ENCODE peak calls at places on chromosomes 6 and 20, in four cellular contexts. F, M, D and E are unnamed samples. For H3K4me1, the result is how much of the 10 kb centered on the place peaks cover.

GRCh38 chr6:133337312-133337711 is 96.2 kb downstream of the EYA4 start:
- DNase-seq in F (no peak), M (no peak), D (no peak), E (no peak)

GRCh38 chr6:143705564-143705963 is 27.8 kb downstream of the PHACTR2 start:
- DNase-seq in F (no peak), M (no peak), D (no peak), E (no peak)

GRCh38 chr6:37491830-37492208 is 7.9 kb downstream of the CCDC167 start:
- DNase-seq in F (no peak), M (no peak), D (no peak), E (no peak)

GRCh38 chr6:13694562-13694961 is 17.1 kb downstream of the RANBP9 start:
- DNase-seq in F (no peak), M (no peak), D (no peak), E (no peak)

GRCh38 chr6:155452576-155452975 is 3.1 kb downstream of the NOX3 start:
- DNase-seq in F (no peak), M (no peak), D (no peak), E (no peak)

GRCh38 chr6:69796081-69796626 is 656 bp downstream of the LMBRD1 start:
- DNase-seq in F (no peak), M (no peak), D (peak), E (no peak)

GRCh38 chr6:30544666-30545272 is 11.5 kb downstream of the GNL1 start:
- DNase-seq in F (peak), M (no peak), D (peak), E (no peak)

GRCh38 chr6:89843070-89843469 is 13.4 kb downstream of the CASP8AP2 start:
- DNase-seq in F (no peak), M (no peak), D (no peak), E (no peak)

GRCh38 chr6:130893766-130894165 is 66.6 kb downstream of the SMLR1 start:
- DNase-seq in F (no peak), M (no peak), D (no peak), E (no peak)

GRCh38 chr20:16111853-16112412 is 461.3 kb downstream of the KIF16B start:
- DNase-seq in F (no peak), M (no peak), D (no peak), E (no peak)

GRCh38 chr6:132933085-132933484 is 118.7 kb downstream of the RPS12 start:
- DNase-seq in F (no peak), M (no peak), D (no peak), E (no peak)

GRCh38 chr6:27547157-27548075 is 74.5 kb upstream of the ZNF184 start:
- DNase-seq in F (peak), M (peak), D (peak), E (peak)

GRCh38 chr6:162999575-163000285 is 272.0 kb downstream of the PACRG start:
- DNase-seq in F (no peak), M (no peak), D (no peak), E (no peak)

GRCh38 chr20:63409834-63410435 is 48.8 kb upstream of the CHRNA4 start:
- DNase-seq in F (no peak), M (no peak), D (no peak), E (no peak)

GRCh38 chr6:146240307-146240706 is 211.4 kb downstream of the GRM1 start:
- DNase-seq in F (no peak), M (no peak), D (no peak), E (no peak)

GRCh38 chr6:118080547-118080946 is 173.5 kb downstream of the SLC35F1 start:
- DNase-seq in F (peak), M (no peak), D (no peak), E (no peak)

GRCh38 chr6:100445512-100445911 is 19.2 kb downstream of the SIM1 start:
- DNase-seq in F (no peak), M (no peak), D (no peak), E (no peak)

GRCh38 chr6:153013438-153013837 is 10.9 kb upstream of the MTRF1L start:
- DNase-seq in F (no peak), M (no peak), D (no peak), E (no peak)

GRCh38 chr6:153015094-153015645 is 12.7 kb upstream of the MTRF1L start:
- DNase-seq in F (no peak), M (no peak), D (no peak), E (no peak)

GRCh38 chr6:153012856-153013255 is 10.3 kb upstream of the MTRF1L start:
- DNase-seq in F (no peak), M (no peak), D (no peak), E (no peak)

GRCh38 chr6:153016846-153017245 is 14.3 kb upstream of the MTRF1L start:
- DNase-seq in F (no peak), M (no peak), D (no peak), E (no peak)

DNA sequence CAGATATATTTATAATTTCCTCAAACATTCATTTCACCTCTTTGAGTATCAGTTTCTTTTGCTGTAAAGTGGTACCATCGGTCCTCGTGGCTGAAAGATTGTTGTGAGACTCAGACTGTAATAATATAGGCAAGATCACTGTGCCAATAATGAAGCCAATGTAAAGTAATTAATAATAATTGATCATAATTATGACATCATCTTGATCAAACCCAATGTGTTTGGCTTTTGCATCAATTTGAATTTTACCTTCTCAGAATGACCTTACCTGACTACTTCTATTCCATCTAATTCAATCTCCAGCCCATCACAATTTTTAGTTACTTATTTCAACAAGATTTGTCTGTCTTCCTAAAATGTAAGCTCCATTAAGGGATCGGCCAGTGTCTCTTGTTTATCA is 15.8 kb upstream of the MTRF1L start:
- DNase-seq in F (no peak), M (no peak), D (no peak), E (no peak)
- TF ChIP-seq POLR2AphosphoS5 in F (no peak), M (no peak), D (no peak), E (no peak)

DNA sequence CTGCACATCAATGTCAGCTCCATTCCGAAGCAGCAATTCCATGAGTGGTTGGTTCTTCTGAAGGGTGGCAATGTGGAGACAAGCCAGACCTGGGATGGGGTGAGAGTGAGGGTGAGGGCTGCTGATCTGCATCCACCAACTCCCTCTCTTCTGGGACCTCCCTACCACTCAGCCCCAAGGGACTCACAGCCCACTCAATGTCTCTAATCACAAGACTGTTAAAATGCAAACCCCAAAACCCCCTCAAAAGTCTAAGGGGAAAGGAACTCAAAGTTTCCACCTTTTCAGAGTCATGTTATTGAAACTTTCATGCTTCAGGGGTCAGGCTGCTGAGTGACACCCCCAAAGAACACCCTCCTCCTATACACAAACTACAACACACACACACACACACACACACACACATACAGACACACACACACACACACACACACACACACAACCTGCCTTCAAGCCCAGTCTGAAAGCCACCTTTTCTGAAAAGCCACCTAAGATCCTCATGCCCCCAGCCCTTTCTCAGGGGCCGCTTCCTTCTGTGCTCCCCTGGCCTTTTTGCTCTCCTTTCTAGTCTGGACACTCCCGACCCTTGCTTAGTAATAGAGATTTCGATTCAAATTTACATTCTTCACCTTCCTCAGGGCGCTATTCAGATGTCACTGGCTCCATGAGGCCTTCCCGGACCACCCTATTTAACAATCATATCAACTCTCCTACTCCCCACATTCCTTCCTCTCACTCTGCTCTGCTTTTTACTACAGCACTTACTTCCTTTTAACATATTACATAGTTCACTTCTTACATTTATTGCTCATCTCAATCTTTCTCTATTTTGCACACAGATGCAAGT is 3.3 kb upstream of the SLC35B2 start:
- DNase-seq in F (no peak), M (no peak), D (no peak), E (no peak)
- H3K4me1 ChIP-seq in F (under half), M (half or more), D (half or more), E (under half)

DNA sequence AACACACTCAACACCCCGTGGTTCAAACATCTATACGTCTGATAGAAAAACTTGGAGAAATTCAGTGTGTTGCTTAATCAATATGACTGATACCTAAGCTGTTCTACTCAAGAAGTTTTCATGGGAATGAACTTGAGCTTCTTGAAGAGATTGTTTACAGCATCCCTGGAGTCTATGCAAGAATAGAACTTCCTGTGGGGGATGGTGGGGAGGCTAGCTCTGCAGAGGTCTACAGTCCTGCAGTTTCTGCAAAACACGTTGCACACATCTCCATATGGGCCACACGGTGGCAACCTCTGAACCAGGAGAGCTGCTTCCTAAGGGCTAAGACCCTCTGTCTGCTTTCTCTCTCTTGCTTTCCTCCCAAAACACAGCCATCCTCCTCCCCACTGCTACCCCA is 32.7 kb upstream of the FANCE start:
- DNase-seq in F (no peak), M (no peak), D (peak), E (no peak)
- TF ChIP-seq NRF1 in F (no peak), M (no peak), D (no peak), E (no peak)

GRCh38 chr20:38985603-38986170 is 23.5 kb downstream of the DHX35 start:
- DNase-seq in F (no peak), M (peak), D (no peak), E (no peak)

GRCh38 chr20:38979434-38979833 is 17.3 kb downstream of the DHX35 start:
- DNase-seq in F (no peak), M (no peak), D (no peak), E (no peak)

GRCh38 chr20:38979842-38980241 is 17.7 kb downstream of the DHX35 start:
- DNase-seq in F (no peak), M (no peak), D (no peak), E (no peak)

GRCh38 chr20:38985060-38985459 is 22.9 kb downstream of the DHX35 start:
- DNase-seq in F (no peak), M (no peak), D (no peak), E (no peak)

GRCh38 chr20:38982291-38982690 is 20.1 kb downstream of the DHX35 start:
- DNase-seq in F (no peak), M (no peak), D (no peak), E (no peak)
- TF ChIP-seq POLR2AphosphoS5 in F (no peak), M (no peak), D (no peak), E (no peak)

GRCh38 chr20:57292611-57293010 is 26.2 kb upstream of the BMP7 start:
- DNase-seq in F (no peak), M (no peak), D (no peak), E (no peak)
- H3K4me1 ChIP-seq in F (under half), M (under half), D (under half), E (under half)

DNA sequence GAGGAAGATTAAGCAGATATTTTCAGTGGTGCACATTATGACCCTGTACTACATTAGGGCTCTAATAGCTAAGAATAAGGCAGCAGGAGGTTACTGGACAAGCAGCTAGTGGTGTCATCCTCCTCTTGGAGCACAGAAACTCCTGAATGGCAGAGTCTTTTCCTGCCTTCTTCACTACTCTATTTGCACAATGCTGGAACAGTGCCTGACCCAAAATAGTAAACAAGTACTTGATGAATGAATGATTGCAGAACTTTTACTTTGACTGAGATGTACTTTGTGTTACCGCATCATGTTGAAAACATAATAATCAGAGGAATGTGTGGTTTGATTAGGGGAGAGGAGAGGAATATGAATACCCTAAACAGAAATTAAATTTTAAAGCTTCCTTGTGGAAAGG is 30.0 kb upstream of the UST start:
- DNase-seq in F (no peak), M (no peak), D (no peak), E (no peak)
- TF ChIP-seq NRF1 in F (no peak), M (no peak), D (no peak), E (no peak)

DNA sequence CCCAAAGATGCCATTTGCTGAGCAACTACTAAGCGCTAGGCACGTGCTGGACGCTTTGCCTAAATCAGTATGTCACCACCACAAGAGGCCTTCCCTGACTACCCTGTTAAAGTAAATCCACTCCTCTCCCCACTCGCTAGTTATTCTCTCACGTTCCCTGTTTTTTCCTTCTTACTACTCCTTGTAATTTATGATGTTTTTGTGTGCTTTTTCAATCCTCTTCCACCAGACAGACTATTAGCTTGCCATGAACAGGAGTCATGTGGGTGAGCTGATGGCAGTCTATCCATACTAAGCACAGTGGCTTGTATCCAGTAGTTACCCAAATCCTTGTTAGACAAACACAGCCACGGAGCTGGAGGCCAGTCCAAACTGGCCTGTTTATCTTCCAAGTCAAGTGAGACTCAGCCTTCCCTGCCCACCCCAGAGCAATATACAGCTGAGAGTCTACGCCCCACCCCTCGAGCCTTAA is 41.2 kb downstream of the C6orf132 start:
- DNase-seq in F (no peak), M (no peak), D (peak), E (no peak)
- TF ChIP-seq POLR2AphosphoS5 in F (no peak), M (no peak), D (no peak), E (no peak)

GRCh38 chr6:43509984-43510826 is at the start of gene LRRC73:
- DNase-seq in F (peak), M (no peak), D (peak), E (peak)
- H3K4me1 ChIP-seq in F (under half), M (under half), D (under half), E (under half)

GRCh38 chr20:25544316-25544715 is 41.0 kb downstream of the NINL start:
- DNase-seq in F (no peak), M (no peak), D (no peak), E (no peak)

GRCh38 chr20:25547063-25547462 is 38.3 kb downstream of the NINL start:
- DNase-seq in F (no peak), M (no peak), D (no peak), E (no peak)

GRCh38 chr20:25544760-25545159 is 40.6 kb downstream of the NINL start:
- DNase-seq in F (peak), M (no peak), D (no peak), E (no peak)

GRCh38 chr20:25545171-25545570 is 40.2 kb downstream of the NINL start:
- DNase-seq in F (no peak), M (no peak), D (no peak), E (no peak)

GRCh38 chr20:25546048-25546447 is 39.3 kb downstream of the NINL start:
- DNase-seq in F (no peak), M (no peak), D (no peak), E (no peak)
- TF ChIP-seq NRF1 in F (no peak), M (no peak), D (no peak), E (no peak)

GRCh38 chr6:22888147-22888831 is 318.9 kb downstream of the HDGFL1 start:
- DNase-seq in F (no peak), M (no peak), D (no peak), E (no peak)
- TF ChIP-seq POLR2AphosphoS5 in F (no peak), M (no peak), D (no peak), E (no peak)